ENCODE peak calls at places on chromosomes 5 and 9, in four cellular contexts. P, Y, R and F are unnamed samples.

GRCh38 chr9:14749738-14750137 is 27.2 kb upstream of the CER1 start:
- DNase-seq in P (no peak), Y (peak; percentile 17), R (no peak), F (no peak)

GRCh38 chr9:2771661-2772060 is 54.4 kb downstream of the KCNV2 start:
- DNase-seq in P (no peak), Y (no peak), R (no peak), F (no peak)

GRCh38 chr9:2018764-2019548 is 3.8 kb downstream of the SMARCA2 start:
- DNase-seq in P (no peak), Y (peak; percentile 85), R (no peak), F (no peak)

GRCh38 chr9:121537283-121537682 is 37.6 kb upstream of the GGTA1 start:
- DNase-seq in P (no peak), Y (no peak), R (no peak), F (no peak)

GRCh38 chr9:124299519-124300090 is 41.9 kb downstream of the NEK6 start:
- DNase-seq in P (no peak), Y (no peak), R (no peak), F (no peak)

GRCh38 chr9:115207003-115207837 is 89.3 kb upstream of the TNC start:
- DNase-seq in P (peak; percentile 72), Y (no peak), R (no peak), F (no peak)

GRCh38 chr5:94361832-94362754 is 256.3 kb downstream of the KIAA0825 start:
- DNase-seq in P (no peak), Y (peak; percentile 92), R (no peak), F (peak; percentile 36)

GRCh38 chr9:85914108-85914507 is 26.8 kb upstream of the NAA35 start:
- DNase-seq in P (no peak), Y (no peak), R (no peak), F (no peak)

GRCh38 chr9:92328225-92328624 is 2.5 kb downstream of the CENPP start:
- DNase-seq in P (no peak), Y (peak; percentile 32), R (peak; percentile 59), F (no peak)

GRCh38 chr9:133160742-133161541 is 2.8 kb downstream of the GBGT1 start:
- DNase-seq in P (no peak), Y (peak; percentile 68), R (peak; percentile 83), F (peak; percentile 24)

GRCh38 chr9:106947501-106947900 is 84.5 kb downstream of the ZNF462 start:
- DNase-seq in P (no peak), Y (no peak), R (no peak), F (no peak)

GRCh38 chr5:155049569-155050383 is 36.2 kb downstream of the KIF4B start:
- DNase-seq in P (no peak), Y (peak; percentile 76), R (peak; percentile 31), F (no peak)

GRCh38 chr5:80193421-80193820 is 62.4 kb downstream of the SERINC5 start:
- DNase-seq in P (no peak), Y (no peak), R (no peak), F (no peak)

GRCh38 chr9:134125413-134126095 is 10.3 kb upstream of the WDR5 start:
- DNase-seq in P (no peak), Y (no peak), R (no peak), F (no peak)

DNA sequence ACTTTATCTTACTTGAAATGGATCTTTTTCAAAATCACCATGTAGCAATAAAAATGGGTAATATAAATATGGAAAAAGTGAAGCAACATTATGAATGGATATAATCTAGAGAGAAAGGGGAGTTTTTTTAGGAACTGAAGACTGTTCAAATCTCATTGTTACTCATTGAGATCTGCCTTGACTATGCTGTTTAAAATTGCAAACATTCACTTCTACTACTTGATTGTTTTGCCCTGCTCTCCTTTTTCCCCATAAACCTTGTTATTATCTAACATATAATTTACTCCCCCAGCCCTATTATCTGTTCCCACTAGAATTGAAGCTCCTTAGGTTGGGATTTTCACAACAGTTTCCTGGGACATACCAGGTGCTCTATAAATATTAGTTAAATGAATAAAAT is 22.0 kb downstream of the PAM start:
- DNase-seq in P (no peak), Y (no peak), R (no peak), F (no peak)
- H3K27ac ChIP-seq in P (no peak overlapping the region), Y (peak overlapping the region; percentile 14), R (no peak overlapping the region), F (no peak overlapping the region)

GRCh38 chr5:134818776-134819175 is 27.0 kb upstream of the C5orf24 start:
- DNase-seq in P (no peak), Y (no peak), R (no peak), F (no peak)
- H3K27ac ChIP-seq in P (no peak overlapping the region), Y (no peak overlapping the region), R (no peak overlapping the region), F (no peak overlapping the region)

GRCh38 chr5:34843482-34843881 is 4.5 kb downstream of the TTC23L start:
- DNase-seq in P (no peak), Y (no peak), R (no peak), F (no peak)

GRCh38 chr5:34842554-34842953 is 3.6 kb downstream of the TTC23L start:
- DNase-seq in P (no peak), Y (no peak), R (no peak), F (no peak)

GRCh38 chr5:34847552-34847951 is 8.6 kb downstream of the TTC23L start:
- DNase-seq in P (no peak), Y (no peak), R (no peak), F (no peak)

GRCh38 chr5:34847056-34847455 is 8.1 kb downstream of the TTC23L start:
- DNase-seq in P (no peak), Y (no peak), R (no peak), F (no peak)

DNA sequence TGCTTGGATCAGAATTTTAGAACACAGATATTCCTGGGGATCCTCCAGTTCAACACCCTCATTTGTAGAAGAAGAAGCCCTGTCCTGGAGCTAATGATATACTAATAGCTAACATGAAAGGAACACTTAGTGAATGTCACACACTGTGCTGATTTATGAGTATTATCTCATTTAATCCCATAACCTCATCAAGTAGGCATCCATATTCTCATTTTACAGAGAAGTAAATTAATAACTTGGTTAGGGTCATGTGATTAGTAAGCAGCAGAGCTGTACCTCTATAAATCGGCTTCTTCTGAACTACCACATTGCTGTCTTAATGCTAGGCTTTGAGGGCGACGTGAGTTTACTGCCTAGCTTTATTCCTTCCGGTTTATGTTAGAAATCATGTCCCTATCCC is 6.0 kb downstream of the TTC23L start:
- DNase-seq in P (no peak), Y (no peak), R (no peak), F (no peak)
- H3K27ac ChIP-seq in P (no peak overlapping the region), Y (peak overlapping the region; percentile 28), R (no peak overlapping the region), F (no peak overlapping the region)

DNA sequence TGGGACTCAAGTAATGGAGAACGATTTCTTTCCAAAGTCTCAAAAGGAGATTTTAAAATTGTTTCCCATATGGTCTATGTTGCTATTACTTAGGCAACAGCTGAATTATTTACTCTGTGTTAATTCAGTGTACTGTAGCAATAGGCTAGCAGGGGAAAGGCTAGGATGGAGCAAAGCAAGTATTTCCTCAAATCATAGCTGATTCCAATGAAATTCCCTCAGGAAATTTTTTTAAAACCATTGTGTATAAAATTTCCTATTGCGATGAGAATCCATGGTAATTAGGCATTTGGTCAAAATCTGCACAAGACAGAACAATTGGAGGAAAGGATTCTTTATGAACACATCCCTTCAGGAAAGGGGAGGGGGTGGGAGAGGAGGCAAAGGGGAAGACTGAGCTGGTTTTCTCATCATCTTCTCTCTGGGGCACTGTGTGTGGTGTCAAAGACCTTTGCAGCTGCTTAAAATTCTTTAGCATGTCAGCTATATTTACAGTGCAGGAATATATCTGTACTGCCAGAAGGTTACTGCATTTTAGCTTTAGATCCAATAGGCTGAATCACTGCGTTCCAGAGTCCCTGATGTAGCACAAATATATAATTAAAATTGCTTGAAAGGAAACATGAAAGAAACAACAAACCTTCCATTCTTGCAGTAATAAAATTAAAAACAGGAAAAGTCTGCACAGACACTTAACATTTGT is 95.3 kb downstream of the ZNF608 start:
- DNase-seq in P (no peak), Y (no peak), R (no peak), F (no peak)
- H3K27ac ChIP-seq in P (peak overlapping the region; percentile 68), Y (peak overlapping the region; percentile 86), R (peak overlapping the region; percentile 92), F (no peak overlapping the region)

GRCh38 chr5:177311361-177311722 is 356 bp downstream of the MXD3 start:
- DNase-seq in P (no peak), Y (no peak), R (no peak), F (no peak)
- H3K27ac ChIP-seq in P (peak overlapping the region; percentile 92), Y (no peak overlapping the region), R (peak overlapping the region; percentile 93), F (no peak overlapping the region)

DNA sequence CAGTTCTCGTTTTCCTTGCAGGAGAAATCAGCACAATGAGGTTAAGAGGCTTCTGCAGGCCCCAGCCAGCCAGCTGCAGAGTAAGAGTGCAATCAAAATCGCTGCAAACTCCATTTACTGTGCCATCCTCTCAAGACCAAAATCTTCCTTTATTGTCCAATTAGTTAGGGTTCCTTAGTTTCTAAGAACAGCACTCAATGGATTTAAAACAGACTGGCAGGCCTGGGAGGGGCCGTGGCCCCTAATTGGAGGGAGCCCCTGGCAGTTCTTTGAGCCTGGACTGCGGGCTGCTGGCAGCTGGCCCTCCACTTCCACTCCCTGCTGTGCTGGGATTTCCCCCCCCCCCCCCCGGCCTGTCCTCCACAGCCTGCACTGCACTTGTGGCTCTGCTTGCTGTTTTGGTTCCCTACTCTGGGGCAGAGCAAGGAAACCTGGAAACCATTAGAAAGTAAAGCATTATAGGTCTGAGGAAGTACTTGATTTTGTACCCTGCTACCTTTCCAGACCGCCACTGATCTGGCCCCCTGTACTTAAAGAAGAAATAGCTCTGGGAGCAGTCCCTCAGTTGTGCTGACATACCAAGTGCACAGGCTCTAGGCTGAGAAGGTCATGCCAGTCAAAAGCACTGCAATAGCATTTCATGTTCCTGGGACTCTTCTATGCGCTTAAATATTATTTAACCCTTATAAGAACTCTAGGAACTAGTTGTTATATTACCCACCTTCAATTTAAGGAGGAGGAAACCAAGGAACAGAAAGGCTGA is 129.0 kb downstream of the APBA1 start:
- DNase-seq in P (no peak), Y (peak; percentile 55), R (no peak), F (no peak)
- H3K27ac ChIP-seq in P (no peak overlapping the region), Y (peak overlapping the region; percentile 33), R (no peak overlapping the region), F (no peak overlapping the region)

DNA sequence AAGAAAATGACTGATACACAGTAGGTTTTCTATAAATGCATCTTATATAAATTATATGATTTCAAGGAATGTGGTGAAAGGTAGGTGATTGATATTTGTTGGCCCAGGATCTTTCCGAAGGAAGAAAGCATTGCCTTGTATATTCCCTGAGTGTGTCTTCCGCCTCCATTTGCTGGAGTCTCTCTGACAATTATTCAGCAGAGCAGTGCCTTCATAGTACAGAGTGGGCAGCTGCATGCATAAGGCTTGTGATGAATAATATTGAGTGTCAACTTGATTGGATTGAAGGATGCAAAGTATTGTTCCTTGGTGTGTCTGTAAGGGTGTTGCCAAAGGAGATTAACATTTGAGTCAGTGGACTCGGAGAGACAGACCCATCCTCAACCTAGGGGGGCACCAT is 58.5 kb downstream of the CETN3 start:
- DNase-seq in P (no peak), Y (no peak), R (no peak), F (no peak)
- H3K27ac ChIP-seq in P (no peak overlapping the region), Y (no peak overlapping the region), R (no peak overlapping the region), F (no peak overlapping the region)

GRCh38 chr9:30036558-30036957 is 2347.9 kb upstream of the ACO1 start:
- DNase-seq in P (no peak), Y (no peak), R (no peak), F (no peak)

GRCh38 chr9:30039712-30040111 is 2344.7 kb upstream of the ACO1 start:
- DNase-seq in P (no peak), Y (peak; percentile 11), R (no peak), F (no peak)
- H3K27ac ChIP-seq in P (no peak overlapping the region), Y (no peak overlapping the region), R (no peak overlapping the region), F (no peak overlapping the region)